ENCODE peak calls at places on chromosomes 5 and 9, in five cellular contexts. Z is stomach, G is mammary epithelial cell, X is kidney, O is esophagus squamous epithelium. W is an unnamed sample.

GRCh38 chr9:5470816-5471215 is 20.5 kb downstream of the CD274 start:
- DNase-seq in Z (no peak), G (no peak), X (no peak), O (no peak), W (no peak)

GRCh38 chr9:5110867-5111681 is 74.4 kb downstream of the INSL6 start:
- DNase-seq in Z (no peak), G (no peak), X (peak; percentile 72), O (no peak), W (no peak)

GRCh38 chr5:143041-143440 is 48.3 kb upstream of the LRRC14B start:
- DNase-seq in Z (no peak), G (no peak), X (no peak), O (no peak), W (no peak)

GRCh38 chr5:35626108-35626507 is 8.4 kb downstream of the SPEF2 start:
- DNase-seq in Z (no peak), G (no peak), X (no peak), O (no peak), W (no peak)

GRCh38 chr9:76658510-76659231 is 105.6 kb upstream of the PCA3 start:
- DNase-seq in Z (no peak), G (peak; percentile 48), X (no peak), O (no peak), W (no peak)

GRCh38 chr9:135909371-135909770 is 2.0 kb upstream of the CAMSAP1 start:
- DNase-seq in Z (no peak), G (no peak), X (no peak), O (no peak), W (no peak)

GRCh38 chr9:106376689-106377088 is 486.3 kb upstream of the ZNF462 start:
- DNase-seq in Z (no peak), G (peak; percentile 63), X (no peak), O (no peak), W (no peak)

GRCh38 chr5:168162464-168162863 is 129.0 kb upstream of the WWC1 start:
- DNase-seq in Z (no peak), G (no peak), X (no peak), O (no peak), W (peak; percentile 22)

GRCh38 chr5:74382864-74383618 is 257.5 kb downstream of the ENC1 start:
- DNase-seq in Z (no peak), G (peak; percentile 70), X (no peak), O (no peak), W (no peak)

GRCh38 chr5:176601901-176602300 is 8.1 kb downstream of the GPRIN1 start:
- DNase-seq in Z (no peak), G (no peak), X (no peak), O (no peak), W (no peak)

DNA sequence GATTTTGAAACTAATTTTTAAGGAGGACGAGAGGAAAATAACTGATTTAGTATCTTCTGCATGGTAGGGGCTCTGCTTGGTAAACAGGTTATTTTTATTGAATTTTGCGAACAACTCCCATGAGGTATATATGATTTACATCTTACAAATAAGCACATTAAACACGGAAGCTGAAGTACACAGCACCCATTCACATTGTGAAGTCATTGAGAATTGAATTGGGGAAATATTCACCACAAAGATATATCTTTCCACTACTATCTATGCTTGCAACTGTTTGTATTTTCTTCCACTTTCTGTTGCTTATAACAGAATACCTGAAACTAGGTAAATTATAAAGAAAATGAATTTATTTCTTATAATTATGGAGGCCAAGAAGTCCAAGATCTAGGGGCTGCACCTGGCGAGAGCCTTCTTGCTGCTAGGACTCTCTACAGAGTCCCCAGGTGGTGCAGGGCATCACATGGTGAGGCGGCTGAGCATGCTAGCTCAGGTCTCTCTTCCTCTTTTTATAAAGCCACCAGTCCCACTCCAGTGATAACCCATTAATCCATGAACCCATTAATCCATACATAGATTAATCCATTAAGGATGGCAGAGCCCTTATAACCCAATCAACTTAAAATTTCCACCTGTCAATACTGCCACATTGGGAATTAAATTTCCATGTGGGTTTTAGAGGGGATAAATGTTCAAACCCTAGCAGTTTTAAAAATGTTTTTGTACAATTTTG is 79.0 kb upstream of the ZNF608 start:
- DNase-seq in Z (no peak), G (no peak), X (no peak), O (no peak), W (no peak)
- H3K27ac ChIP-seq in Z (no peak overlapping the region), G (no peak overlapping the region), X (no peak overlapping the region), O (no peak overlapping the region), W (no peak overlapping the region)

DNA sequence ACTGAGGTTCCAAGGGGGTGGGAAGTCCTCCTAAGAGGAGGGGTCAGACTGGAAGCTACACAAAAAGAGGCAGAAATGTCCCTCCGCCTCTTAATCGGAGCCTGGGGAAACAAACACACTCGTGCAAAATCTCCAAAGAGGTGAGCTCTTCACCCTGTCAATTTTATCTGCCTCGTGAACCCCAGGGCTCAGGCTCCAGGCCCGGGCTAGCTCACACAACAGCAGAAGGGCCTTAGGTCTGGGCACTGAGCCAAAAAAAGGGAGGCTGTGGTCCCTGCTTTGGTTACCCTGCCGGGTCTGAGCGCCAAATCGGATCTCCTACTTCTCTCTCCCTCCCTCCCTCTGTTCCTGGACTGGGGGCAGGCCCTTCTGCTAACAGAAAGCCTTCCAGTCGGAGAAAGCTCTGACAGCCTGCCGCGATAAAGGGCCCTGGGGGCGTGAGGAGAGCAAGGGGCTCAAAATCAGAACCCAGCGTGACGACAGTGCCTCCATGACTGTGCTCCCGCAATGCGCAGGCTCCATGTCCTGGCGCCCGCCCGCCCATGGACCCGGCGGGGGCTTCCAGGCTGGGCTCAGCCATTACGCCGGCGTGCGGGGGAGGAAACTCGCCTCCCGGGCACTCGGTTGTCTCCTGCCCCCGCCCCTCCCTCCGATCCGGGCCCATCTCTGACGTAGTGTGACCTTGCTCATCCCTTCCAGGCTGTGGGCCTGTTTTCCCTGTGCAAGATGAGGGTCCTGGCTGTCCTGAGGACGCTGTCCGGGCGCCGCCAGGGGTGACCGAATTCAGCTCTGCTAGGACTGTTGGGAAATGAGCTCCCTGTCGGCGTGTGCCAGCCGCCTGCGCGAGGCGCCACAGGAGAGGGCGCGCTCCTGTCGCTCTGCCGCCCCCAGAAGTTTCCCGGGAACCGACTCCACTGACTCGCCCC is 865 bp upstream of the SLC22A4 start:
- DNase-seq in Z (peak; percentile 73), G (peak; percentile 81), X (peak; percentile 97), O (no peak), W (peak; percentile 76)
- TF ChIP-seq CTCF in Z (no peak), G (no peak), X (no peak), O (peak; percentile 17), W (peak; percentile 45)

GRCh38 chr9:19108038-19108437 is 5.3 kb upstream of the HAUS6 start:
- DNase-seq in Z (no peak), G (no peak), X (no peak), O (no peak), W (no peak)

GRCh38 chr9:19102631-19103345 is at the start of gene HAUS6:
- DNase-seq in Z (peak; percentile 97), G (peak; percentile 93), X (peak; percentile 98), O (peak; percentile 86), W (peak; percentile 94)

GRCh38 chr9:19104528-19105282 is 2.0 kb upstream of the HAUS6 start:
- DNase-seq in Z (no peak), G (peak; percentile 84), X (no peak), O (no peak), W (no peak)

GRCh38 chr9:19101203-19101602 is 1.5 kb downstream of the HAUS6 start:
- DNase-seq in Z (no peak), G (no peak), X (no peak), O (no peak), W (no peak)

DNA sequence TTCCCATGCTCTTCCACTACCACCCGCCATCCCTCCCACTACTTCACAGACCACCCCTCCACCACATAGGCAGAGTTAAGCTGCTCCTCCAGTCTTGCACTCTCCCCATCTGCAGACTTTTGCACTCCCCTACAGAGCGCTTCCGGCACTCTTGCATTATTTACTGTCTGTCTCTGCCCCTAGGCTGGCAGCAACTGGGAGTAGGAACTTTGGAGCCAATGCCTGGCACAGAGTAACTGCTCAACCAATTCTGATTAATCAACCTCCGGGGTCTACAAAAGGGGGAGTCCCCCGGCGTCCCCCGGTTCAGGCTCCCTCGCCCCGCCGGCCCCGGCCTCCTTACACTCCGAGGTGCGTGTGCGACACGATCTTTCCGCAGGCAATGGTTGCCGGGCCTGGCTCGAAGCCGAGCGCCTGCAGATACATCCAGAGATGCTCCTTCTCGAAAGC is 498 bp downstream of the HAUS6 start:
- DNase-seq in Z (no peak), G (peak; percentile 34), X (peak; percentile 78), O (no peak), W (peak; percentile 54)
- H3K27ac ChIP-seq in Z (peak overlapping the region; percentile 15), G (peak overlapping the region; percentile 91), X (no peak overlapping the region), O (peak overlapping the region; percentile 88), W (peak overlapping the region; percentile 94)

GRCh38 chr9:120366646-120367019 is 213.3 kb downstream of the CDK5RAP2 start:
- DNase-seq in Z (no peak), G (peak; percentile 49), X (no peak), O (no peak), W (no peak)
- TF ChIP-seq CTCF in Z (no peak), G (peak; percentile 38), X (peak; percentile 11), O (no peak), W (no peak)

GRCh38 chr5:113062869-113063508 is 86.4 kb downstream of the DCP2 start:
- DNase-seq in Z (no peak), G (no peak), X (no peak), O (no peak), W (no peak)
- H3K27ac ChIP-seq in Z (no peak overlapping the region), G (no peak overlapping the region), X (no peak overlapping the region), O (no peak overlapping the region), W (no peak overlapping the region)

GRCh38 chr5:135615171-135615570 is 36.4 kb upstream of the CXCL14 start:
- DNase-seq in Z (no peak), G (no peak), X (no peak), O (no peak), W (no peak)
- TF ChIP-seq CTCF in Z (no peak), G (no peak), X (no peak), O (no peak), W (no peak)

DNA sequence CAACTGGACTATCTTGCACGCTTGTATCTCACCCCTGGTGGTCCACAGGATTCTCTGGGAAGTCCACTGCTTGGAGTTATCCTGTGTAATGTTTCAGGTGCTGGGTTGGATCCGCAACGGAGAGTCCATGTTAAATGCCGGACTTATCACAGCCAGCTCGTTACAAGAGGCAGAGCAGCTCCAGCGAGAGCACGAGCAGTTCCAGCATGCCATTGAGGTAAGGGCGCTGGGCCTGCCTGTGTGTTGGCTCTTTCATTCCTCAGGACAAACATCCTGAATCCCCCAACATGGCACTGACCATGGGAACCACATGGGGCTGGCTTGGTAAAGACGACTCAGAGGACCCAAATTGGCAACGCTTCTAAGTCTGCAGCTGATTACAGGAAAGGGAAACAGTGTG is 214.8 kb upstream of the OTULINL start:
- DNase-seq in Z (no peak), G (no peak), X (no peak), O (no peak), W (no peak)
- H3K27ac ChIP-seq in Z (no peak overlapping the region), G (no peak overlapping the region), X (no peak overlapping the region), O (no peak overlapping the region), W (no peak overlapping the region)

GRCh38 chr5:149439899-149440655 is 61.0 kb upstream of the IL17B start:
- DNase-seq in Z (peak; percentile 76), G (peak; percentile 99), X (peak; percentile 87), O (no peak), W (no peak)
- TF ChIP-seq CTCF in Z (peak; percentile 64), G (peak; percentile 59), X (peak; percentile 20), O (peak; percentile 91), W (no peak)

GRCh38 chr9:121235512-121235911 is 32.5 kb upstream of the GSN start:
- DNase-seq in Z (no peak), G (no peak), X (no peak), O (no peak), W (no peak)
- H3K27ac ChIP-seq in Z (no peak overlapping the region), G (no peak overlapping the region), X (no peak overlapping the region), O (no peak overlapping the region), W (no peak overlapping the region)

W was measured in dorsolateral prefrontal cortex.